ENCODE peak calls at places on chromosomes 3 and 15, in four cellular contexts. E is GM12878, T is HepG2, V is H1. K is an unnamed sample.

GRCh38 chr3:141094851-141095545 is 43.9 kb downstream of the SPSB4 start:
- DNase-seq in E (no peak), T (no peak), V (no peak), K (no peak)

GRCh38 chr3:115021061-115021460 is 126.0 kb downstream of the ZBTB20 start:
- DNase-seq in E (no peak), T (no peak), V (no peak), K (no peak)

GRCh38 chr15:46304320-46304719 is 669.5 kb downstream of the SQOR start:
- DNase-seq in E (no peak), T (peak; percentile 4), V (no peak), K (peak; percentile 42)

GRCh38 chr3:143521803-143522202 is 326.5 kb downstream of the SLC9A9 start:
- DNase-seq in E (no peak), T (no peak), V (no peak), K (no peak)

GRCh38 chr15:52558196-52558595 is 10.6 kb downstream of the ARPP19 start:
- DNase-seq in E (peak; percentile 84), T (no peak), V (no peak), K (no peak)

GRCh38 chr15:51307811-51308210 is 30.6 kb downstream of the CYP19A1 start:
- DNase-seq in E (no peak), T (no peak), V (no peak), K (no peak)

GRCh38 chr15:99495430-99496301 is 70.1 kb upstream of the MEF2A start:
- DNase-seq in E (no peak), T (peak; percentile 63), V (no peak), K (no peak)

GRCh38 chr3:180529778-180530177 is 72.2 kb upstream of the TTC14 start:
- DNase-seq in E (no peak), T (no peak), V (no peak), K (no peak)

GRCh38 chr15:51735211-51735610 is 2.2 kb downstream of the LYSMD2 start:
- DNase-seq in E (no peak), T (no peak), V (no peak), K (no peak)

GRCh38 chr3:168511428-168512014 is 415.8 kb upstream of the GOLIM4 start:
- DNase-seq in E (no peak), T (no peak), V (no peak), K (no peak)

GRCh38 chr3:16908408-16908807 is 23.7 kb downstream of the PLCL2 start:
- DNase-seq in E (no peak), T (no peak), V (no peak), K (no peak)

GRCh38 chr3:114582929-114583328 is 289.1 kb downstream of the TIGIT start:
- DNase-seq in E (peak; percentile 51), T (no peak), V (no peak), K (no peak)

GRCh38 chr3:132904-133303 is 63.7 kb upstream of the CHL1 start:
- DNase-seq in E (no peak), T (no peak), V (no peak), K (no peak)

GRCh38 chr3:155243512-155243921 is 50.0 kb downstream of the STRIT1 start:
- DNase-seq in E (no peak), T (no peak), V (no peak), K (no peak)

GRCh38 chr15:84888639-84889038 is 4.2 kb downstream of the SLC28A1 start:
- DNase-seq in E (no peak), T (no peak), V (no peak), K (no peak)

GRCh38 chr3:125023833-125024560 is 31.8 kb downstream of the HEG1 start:
- DNase-seq in E (no peak), T (no peak), V (no peak), K (no peak)

GRCh38 chr15:95086543-95087252 is 855.3 kb downstream of the MCTP2 start:
- DNase-seq in E (no peak), T (no peak), V (no peak), K (no peak)

GRCh38 chr3:107325446-107325845 is 51.8 kb upstream of the CCDC54 start:
- DNase-seq in E (no peak), T (no peak), V (no peak), K (no peak)

GRCh38 chr3:13214847-13215472 is 141.7 kb upstream of the IQSEC1 start:
- DNase-seq in E (no peak), T (no peak), V (no peak), K (no peak)

GRCh38 chr15:36844453-36845094 is 255.8 kb downstream of the MEIS2 start:
- DNase-seq in E (no peak), T (peak; percentile 13), V (no peak), K (no peak)

GRCh38 chr3:179526989-179527391 is 35.7 kb upstream of the ACTL6A start:
- DNase-seq in E (no peak), T (no peak), V (peak; percentile 49), K (peak; percentile 90)

GRCh38 chr15:78997981-78998499 is 53.2 kb upstream of the CTSH start:
- DNase-seq in E (no peak), T (no peak), V (no peak), K (no peak)

GRCh38 chr15:100172356-100173024 is 169.3 kb downstream of the ADAMTS17 start:
- DNase-seq in E (no peak), T (no peak), V (no peak), K (no peak)

GRCh38 chr3:156826896-156827882 is 1.0 kb downstream of the LEKR1 start:
- DNase-seq in E (no peak), T (no peak), V (no peak), K (no peak)

GRCh38 chr15:80153900-80154299 is 1.1 kb downstream of the FAH start:
- DNase-seq in E (no peak), T (no peak), V (no peak), K (no peak)

GRCh38 chr3:184716652-184717607 is 5.1 kb upstream of the MAGEF1 start:
- DNase-seq in E (no peak), T (peak; percentile 12), V (no peak), K (no peak)

GRCh38 chr15:23395832-23396231 is 41.3 kb downstream of the GOLGA8S start:
- DNase-seq in E (no peak), T (no peak), V (no peak), K (no peak)

DNA sequence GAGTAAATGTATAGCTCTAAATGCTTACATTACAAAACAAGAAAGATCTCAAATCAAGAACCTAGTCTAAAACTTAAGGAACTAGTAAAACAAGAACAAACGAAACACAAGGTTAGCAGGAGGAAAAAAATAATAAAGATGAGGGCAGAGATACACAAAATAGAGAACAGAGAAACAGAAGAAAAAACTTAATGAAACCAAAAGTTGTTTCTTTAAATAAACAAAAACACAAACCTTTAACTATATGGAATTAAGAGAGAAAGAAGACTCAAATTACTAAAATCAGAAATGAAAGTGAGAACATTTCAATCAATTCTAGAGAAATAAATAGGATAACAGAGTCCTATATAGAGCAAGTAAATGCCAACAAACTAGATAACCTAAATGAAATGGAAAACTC is 59.6 kb downstream of the DLG1 start:
- DNase-seq in E (no peak), T (no peak), V (no peak), K (no peak)
- H3K9me3 ChIP-seq in E (peaks cover 29% of the 10 kb centered on the region), T (peaks cover 15% of the 10 kb centered on the region), V (no peaks in the 10 kb centered on the region), K (peaks cover 41% of the 10 kb centered on the region)

GRCh38 chr15:57060799-57061198 is 142.4 kb downstream of the TCF12 start:
- DNase-seq in E (no peak), T (peak; percentile 75), V (no peak), K (no peak)
- TF ChIP-seq ZNF274 in E (no peak), T (no peak), V (no peak), K (no peak)

DNA sequence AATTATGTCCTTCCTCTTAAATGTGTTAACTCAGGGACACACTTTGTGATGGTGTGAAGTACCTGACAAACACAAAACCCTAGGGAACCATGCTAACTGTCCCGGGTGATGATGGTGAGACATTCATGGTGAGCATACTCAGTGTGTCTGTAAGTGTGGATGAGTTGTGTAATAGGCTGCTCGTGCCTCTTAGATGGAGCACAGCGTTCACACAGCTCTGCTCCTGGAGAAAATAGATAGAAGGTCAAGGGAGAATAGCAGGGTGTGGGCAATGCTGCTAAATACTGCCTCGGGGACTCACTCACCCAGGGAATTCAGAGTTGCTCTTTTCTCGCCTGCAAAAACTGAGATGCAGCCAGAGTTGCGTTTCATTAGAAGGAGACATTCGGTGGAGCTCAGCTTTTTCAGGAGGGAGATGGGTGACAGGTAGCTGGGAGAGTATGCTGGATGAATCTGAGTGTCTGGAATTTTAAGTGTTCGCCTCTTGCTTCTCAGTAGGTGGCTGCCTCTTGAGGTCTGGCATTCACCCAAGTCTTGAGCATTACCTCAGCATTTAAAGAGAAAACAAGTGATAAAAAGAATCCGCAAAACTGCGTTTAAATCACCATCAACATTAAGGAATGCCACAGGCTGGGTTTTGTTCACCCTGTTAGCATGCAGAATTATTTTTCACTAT is 813.2 kb downstream of the AGBL1 start:
- DNase-seq in E (no peak), T (no peak), V (peak; percentile 36), K (peak; percentile 50)
- TF ChIP-seq SUZ12 in E (no peak), T (no peak), V (no peak), K (no peak)

GRCh38 chr15:25228261-25228660 is 210.6 kb downstream of the UBE3A start:
- DNase-seq in E (no peak), T (no peak), V (no peak), K (no peak)
- H3K9me3 ChIP-seq in E (no peaks in the 10 kb centered on the region), T (peaks cover 100% of the 10 kb centered on the region), V (peaks cover 75% of the 10 kb centered on the region), K (no peaks in the 10 kb centered on the region)

GRCh38 chr15:88932875-88933330 is 19.7 kb upstream of the MFGE8 start:
- DNase-seq in E (no peak), T (no peak), V (no peak), K (no peak)
- TF ChIP-seq ZNF274 in E (no peak), T (no peak), V (no peak), K (no peak)

DNA sequence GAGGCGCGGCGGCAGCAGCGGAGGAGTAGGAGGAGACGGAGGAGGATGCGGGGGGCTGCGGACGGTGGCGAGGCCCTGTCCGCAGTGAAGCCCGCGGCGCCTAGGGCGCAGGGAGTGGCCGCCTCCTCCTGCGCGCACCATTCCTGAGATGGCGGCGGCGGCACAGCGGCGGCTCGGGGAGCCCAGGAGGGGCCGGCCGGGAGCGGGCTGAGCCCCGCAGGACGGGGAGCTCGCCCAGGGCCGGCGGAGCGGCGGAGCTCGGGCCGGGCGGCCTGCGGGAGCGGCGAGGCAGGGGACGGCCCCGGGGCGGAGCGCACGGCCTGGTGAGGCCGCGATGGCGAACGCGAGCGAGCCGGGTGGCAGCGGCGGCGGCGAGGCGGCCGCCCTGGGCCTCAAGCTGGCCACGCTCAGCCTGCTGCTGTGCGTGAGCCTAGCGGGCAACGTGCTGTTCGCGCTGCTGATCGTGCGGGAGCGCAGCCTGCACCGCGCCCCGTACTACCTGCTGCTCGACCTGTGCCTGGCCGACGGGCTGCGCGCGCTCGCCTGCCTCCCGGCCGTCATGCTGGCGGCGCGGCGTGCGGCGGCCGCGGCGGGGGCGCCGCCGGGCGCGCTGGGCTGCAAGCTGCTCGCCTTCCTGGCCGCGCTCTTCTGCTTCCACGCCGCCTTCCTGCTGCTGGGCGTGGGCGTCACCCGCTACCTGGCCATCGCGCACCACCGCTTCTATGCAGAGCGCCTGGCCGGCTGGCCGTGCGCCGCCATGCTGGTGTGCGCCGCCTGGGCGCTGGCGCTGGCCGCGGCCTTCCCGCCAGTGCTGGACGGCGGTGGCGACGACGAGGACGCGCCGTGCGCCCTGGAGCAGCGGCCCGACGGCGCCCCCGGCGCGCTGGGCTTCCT is at the start of gene GPR27:
- DNase-seq in E (no peak), T (no peak), V (no peak), K (no peak)
- TF ChIP-seq SUZ12 in E (peak; percentile 42), T (no peak), V (no peak), K (no peak)